ENCODE peak calls at places on chromosome 11, in nine cellular contexts. One of them, this sample, is unnamed. For H3K27me3 and H3K4me1, the result is how much of the 10 kb centered on the place peaks cover.

GRCh38 chr11:118524356-118524755 is 2.9 kb upstream of the TTC36 start:
- DNase-seq in tibial artery: no peak
- DNase-seq in Peyer's patch: no peak
- DNase-seq in naive thymus-derived CD4-positive, alpha-beta T cell: no peak
- DNase-seq in thoracic aorta: no peak
- DNase-seq in CD4-positive, alpha-beta memory T cell: no peak
- DNase-seq in ascending aorta: no peak
- DNase-seq in IMR-90: no peak
- DNase-seq in neuronal stem cell: no peak
- DNase-seq in this sample: no peak

GRCh38 chr11:76656571-76657081 is 13.9 kb downstream of the LRRC32 start:
- DNase-seq in Peyer's patch: peak
- DNase-seq in ascending aorta: no peak
- DNase-seq in tibial artery: peak
- DNase-seq in naive thymus-derived CD4-positive, alpha-beta T cell: no peak
- DNase-seq in thoracic aorta: no peak
- DNase-seq in neuronal stem cell: no peak
- DNase-seq in CD4-positive, alpha-beta memory T cell: no peak
- DNase-seq in IMR-90: no peak
- DNase-seq in this sample: no peak

GRCh38 chr11:102047305-102047924 is at the start of gene CFAP300:
- DNase-seq in Peyer's patch: peak
- DNase-seq in IMR-90: peak
- DNase-seq in CD4-positive, alpha-beta memory T cell: peak
- DNase-seq in ascending aorta: peak
- DNase-seq in thoracic aorta: peak
- DNase-seq in neuronal stem cell: peak
- DNase-seq in tibial artery: peak
- DNase-seq in naive thymus-derived CD4-positive, alpha-beta T cell: peak
- DNase-seq in this sample: peak

GRCh38 chr11:46119352-46120216 is 1.7 kb downstream of the PHF21A start:
- DNase-seq in tibial artery: peak
- DNase-seq in ascending aorta: no peak
- DNase-seq in naive thymus-derived CD4-positive, alpha-beta T cell: peak
- DNase-seq in IMR-90: peak
- DNase-seq in Peyer's patch: peak
- DNase-seq in thoracic aorta: no peak
- DNase-seq in neuronal stem cell: peak
- DNase-seq in CD4-positive, alpha-beta memory T cell: peak
- DNase-seq in this sample: peak

GRCh38 chr11:84541711-84542340 is 1085.3 kb downstream of the DLG2 start:
- DNase-seq in IMR-90: no peak
- DNase-seq in ascending aorta: no peak
- DNase-seq in tibial artery: no peak
- DNase-seq in neuronal stem cell: no peak
- DNase-seq in thoracic aorta: no peak
- DNase-seq in CD4-positive, alpha-beta memory T cell: no peak
- DNase-seq in Peyer's patch: no peak
- DNase-seq in naive thymus-derived CD4-positive, alpha-beta T cell: no peak
- DNase-seq in this sample: no peak

GRCh38 chr11:109085708-109086373 is 336.1 kb upstream of the C11orf87 start:
- DNase-seq in naive thymus-derived CD4-positive, alpha-beta T cell: no peak
- DNase-seq in neuronal stem cell: no peak
- DNase-seq in thoracic aorta: no peak
- DNase-seq in IMR-90: peak
- DNase-seq in ascending aorta: no peak
- DNase-seq in tibial artery: no peak
- DNase-seq in Peyer's patch: no peak
- DNase-seq in CD4-positive, alpha-beta memory T cell: no peak
- DNase-seq in this sample: no peak

GRCh38 chr11:69051381-69052342 is 2.9 kb downstream of the TPCN2 start:
- DNase-seq in tibial artery: no peak
- DNase-seq in naive thymus-derived CD4-positive, alpha-beta T cell: no peak
- DNase-seq in neuronal stem cell: no peak
- DNase-seq in thoracic aorta: no peak
- DNase-seq in IMR-90: no peak
- DNase-seq in Peyer's patch: no peak
- DNase-seq in CD4-positive, alpha-beta memory T cell: no peak
- DNase-seq in ascending aorta: no peak
- DNase-seq in this sample: no peak

GRCh38 chr11:84552791-84553190 is 1074.4 kb downstream of the DLG2 start:
- DNase-seq in Peyer's patch: no peak
- DNase-seq in CD4-positive, alpha-beta memory T cell: no peak
- DNase-seq in tibial artery: no peak
- DNase-seq in IMR-90: no peak
- DNase-seq in naive thymus-derived CD4-positive, alpha-beta T cell: no peak
- DNase-seq in thoracic aorta: no peak
- DNase-seq in neuronal stem cell: no peak
- DNase-seq in ascending aorta: no peak
- DNase-seq in this sample: no peak

GRCh38 chr11:77197626-77198320 is 69.7 kb downstream of the MYO7A start:
- DNase-seq in thoracic aorta: no peak
- DNase-seq in IMR-90: no peak
- DNase-seq in Peyer's patch: peak
- DNase-seq in tibial artery: peak
- DNase-seq in CD4-positive, alpha-beta memory T cell: no peak
- DNase-seq in naive thymus-derived CD4-positive, alpha-beta T cell: no peak
- DNase-seq in ascending aorta: no peak
- DNase-seq in neuronal stem cell: no peak
- DNase-seq in this sample: no peak

GRCh38 chr11:44096360-44097188 is 1.1 kb downstream of the EXT2 start:
- DNase-seq in tibial artery: no peak
- DNase-seq in CD4-positive, alpha-beta memory T cell: peak
- DNase-seq in ascending aorta: no peak
- DNase-seq in neuronal stem cell: no peak
- DNase-seq in Peyer's patch: no peak
- DNase-seq in thoracic aorta: no peak
- DNase-seq in naive thymus-derived CD4-positive, alpha-beta T cell: no peak
- DNase-seq in IMR-90: peak
- DNase-seq in this sample: no peak

GRCh38 chr11:80477178-80477577 is 1036.3 kb upstream of the TENM4 start:
- DNase-seq in Peyer's patch: no peak
- DNase-seq in thoracic aorta: no peak
- DNase-seq in neuronal stem cell: no peak
- DNase-seq in tibial artery: no peak
- DNase-seq in IMR-90: no peak
- DNase-seq in naive thymus-derived CD4-positive, alpha-beta T cell: no peak
- DNase-seq in CD4-positive, alpha-beta memory T cell: no peak
- DNase-seq in ascending aorta: no peak
- DNase-seq in this sample: no peak

GRCh38 chr11:69398529-69399492 is 82.7 kb upstream of the LINC01488 start:
- DNase-seq in thoracic aorta: no peak
- DNase-seq in naive thymus-derived CD4-positive, alpha-beta T cell: no peak
- DNase-seq in neuronal stem cell: no peak
- DNase-seq in IMR-90: peak
- DNase-seq in ascending aorta: no peak
- DNase-seq in Peyer's patch: peak
- DNase-seq in CD4-positive, alpha-beta memory T cell: no peak
- DNase-seq in tibial artery: peak
- DNase-seq in this sample: peak

GRCh38 chr11:995058-995751 is 41.3 kb downstream of the MUC6 start:
- DNase-seq in IMR-90: no peak
- DNase-seq in CD4-positive, alpha-beta memory T cell: no peak
- DNase-seq in neuronal stem cell: no peak
- DNase-seq in thoracic aorta: no peak
- DNase-seq in tibial artery: no peak
- DNase-seq in ascending aorta: no peak
- DNase-seq in naive thymus-derived CD4-positive, alpha-beta T cell: no peak
- DNase-seq in Peyer's patch: no peak
- DNase-seq in this sample: no peak

GRCh38 chr11:3205261-3206127 is 13.1 kb downstream of the MRGPRG start:
- DNase-seq in Peyer's patch: peak
- DNase-seq in IMR-90: no peak
- DNase-seq in tibial artery: no peak
- DNase-seq in thoracic aorta: no peak
- DNase-seq in ascending aorta: no peak
- DNase-seq in CD4-positive, alpha-beta memory T cell: no peak
- DNase-seq in naive thymus-derived CD4-positive, alpha-beta T cell: no peak
- DNase-seq in neuronal stem cell: no peak
- DNase-seq in this sample: peak

GRCh38 chr11:119277660-119278059 is 39.3 kb downstream of the MCAM start:
- DNase-seq in Peyer's patch: no peak
- DNase-seq in ascending aorta: no peak
- DNase-seq in tibial artery: no peak
- DNase-seq in IMR-90: no peak
- DNase-seq in naive thymus-derived CD4-positive, alpha-beta T cell: no peak
- DNase-seq in CD4-positive, alpha-beta memory T cell: no peak
- DNase-seq in thoracic aorta: no peak
- DNase-seq in neuronal stem cell: no peak
- DNase-seq in this sample: no peak

GRCh38 chr11:116507849-116508695 is 264.7 kb downstream of the BUD13 start:
- DNase-seq in ascending aorta: no peak
- DNase-seq in IMR-90: no peak
- DNase-seq in thoracic aorta: no peak
- DNase-seq in tibial artery: peak
- DNase-seq in CD4-positive, alpha-beta memory T cell: no peak
- DNase-seq in neuronal stem cell: no peak
- DNase-seq in naive thymus-derived CD4-positive, alpha-beta T cell: no peak
- DNase-seq in Peyer's patch: no peak
- DNase-seq in this sample: no peak
- H3K27me3 ChIP-seq in ascending aorta: under half
- H3K27me3 ChIP-seq in IMR-90: under half
- H3K27me3 ChIP-seq in thoracic aorta: under half
- H3K27me3 ChIP-seq in tibial artery: under half
- H3K27me3 ChIP-seq in CD4-positive, alpha-beta memory T cell: under half
- H3K27me3 ChIP-seq in neuronal stem cell: under half
- H3K27me3 ChIP-seq in naive thymus-derived CD4-positive, alpha-beta T cell: under half
- H3K27me3 ChIP-seq in Peyer's patch: under half
- H3K27me3 ChIP-seq in this sample: under half

GRCh38 chr11:122062763-122063162 is 53.3 kb downstream of the BLID start:
- DNase-seq in tibial artery: no peak
- DNase-seq in Peyer's patch: no peak
- DNase-seq in CD4-positive, alpha-beta memory T cell: no peak
- DNase-seq in IMR-90: no peak
- DNase-seq in ascending aorta: no peak
- DNase-seq in thoracic aorta: no peak
- DNase-seq in naive thymus-derived CD4-positive, alpha-beta T cell: no peak
- DNase-seq in neuronal stem cell: no peak
- DNase-seq in this sample: no peak

DNA sequence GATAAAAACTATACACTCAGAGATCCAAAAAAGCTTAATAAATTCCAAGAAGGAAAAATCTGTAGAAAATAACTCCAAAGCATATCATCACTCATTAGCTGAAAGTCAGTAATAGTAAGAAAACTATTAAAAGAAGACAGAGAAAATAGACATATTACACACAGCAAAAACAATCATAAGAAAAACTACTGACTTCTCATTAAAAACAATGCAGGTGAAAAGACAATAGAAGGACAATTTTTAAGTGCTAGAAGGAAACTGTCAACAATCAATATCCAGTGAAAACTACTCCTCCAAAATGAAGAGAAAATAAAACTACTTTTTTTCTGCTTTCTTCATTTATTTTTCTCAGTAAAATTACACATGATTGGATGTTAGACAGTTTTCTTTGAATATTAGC is 56.5 kb downstream of the BLID start:
- DNase-seq in tibial artery: no peak
- DNase-seq in Peyer's patch: no peak
- DNase-seq in neuronal stem cell: no peak
- DNase-seq in IMR-90: no peak
- DNase-seq in ascending aorta: no peak
- DNase-seq in naive thymus-derived CD4-positive, alpha-beta T cell: no peak
- DNase-seq in thoracic aorta: no peak
- DNase-seq in CD4-positive, alpha-beta memory T cell: no peak
- DNase-seq in this sample: no peak
- H3K4me1 ChIP-seq in tibial artery: under half
- H3K4me1 ChIP-seq in Peyer's patch: under half
- H3K4me1 ChIP-seq in neuronal stem cell: under half
- H3K4me1 ChIP-seq in IMR-90: under half
- H3K4me1 ChIP-seq in ascending aorta: under half
- H3K4me1 ChIP-seq in naive thymus-derived CD4-positive, alpha-beta T cell: under half
- H3K4me1 ChIP-seq in thoracic aorta: under half
- H3K4me1 ChIP-seq in CD4-positive, alpha-beta memory T cell: under half
- H3K4me1 ChIP-seq in this sample: under half

GRCh38 chr11:21811572-21811971 is 381.3 kb upstream of the ANO5 start:
- DNase-seq in CD4-positive, alpha-beta memory T cell: no peak
- DNase-seq in Peyer's patch: no peak
- DNase-seq in neuronal stem cell: no peak
- DNase-seq in naive thymus-derived CD4-positive, alpha-beta T cell: no peak
- DNase-seq in thoracic aorta: no peak
- DNase-seq in IMR-90: no peak
- DNase-seq in tibial artery: no peak
- DNase-seq in ascending aorta: no peak
- DNase-seq in this sample: no peak

GRCh38 chr11:21810650-21811049 is 382.2 kb upstream of the ANO5 start:
- DNase-seq in neuronal stem cell: no peak
- DNase-seq in naive thymus-derived CD4-positive, alpha-beta T cell: no peak
- DNase-seq in ascending aorta: no peak
- DNase-seq in Peyer's patch: no peak
- DNase-seq in tibial artery: no peak
- DNase-seq in thoracic aorta: no peak
- DNase-seq in IMR-90: no peak
- DNase-seq in CD4-positive, alpha-beta memory T cell: no peak
- DNase-seq in this sample: no peak

GRCh38 chr11:21806982-21807749 is 385.7 kb upstream of the ANO5 start:
- DNase-seq in naive thymus-derived CD4-positive, alpha-beta T cell: no peak
- DNase-seq in neuronal stem cell: no peak
- DNase-seq in tibial artery: no peak
- DNase-seq in IMR-90: no peak
- DNase-seq in ascending aorta: no peak
- DNase-seq in Peyer's patch: no peak
- DNase-seq in CD4-positive, alpha-beta memory T cell: no peak
- DNase-seq in thoracic aorta: no peak
- DNase-seq in this sample: no peak

DNA sequence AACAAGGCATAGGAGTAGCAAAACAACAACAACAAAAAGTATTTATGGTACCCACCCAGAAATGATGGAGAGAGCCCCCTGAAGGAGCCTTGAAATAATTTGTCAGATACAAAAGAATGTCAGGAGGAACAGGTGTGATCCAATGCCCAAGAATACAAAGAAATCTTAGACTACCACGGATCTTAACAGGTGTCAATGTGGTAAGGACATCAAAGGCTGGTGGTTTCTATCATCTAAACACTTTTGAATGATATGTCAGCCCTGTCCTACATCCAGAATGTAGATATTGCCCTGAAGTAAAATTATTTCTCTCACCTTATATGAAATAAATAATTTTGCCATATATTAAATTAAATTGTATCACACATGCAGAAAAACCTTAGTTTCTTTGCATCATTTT is 386.4 kb upstream of the ANO5 start:
- DNase-seq in neuronal stem cell: no peak
- DNase-seq in thoracic aorta: no peak
- DNase-seq in tibial artery: no peak
- DNase-seq in CD4-positive, alpha-beta memory T cell: no peak
- DNase-seq in naive thymus-derived CD4-positive, alpha-beta T cell: no peak
- DNase-seq in ascending aorta: no peak
- DNase-seq in IMR-90: no peak
- DNase-seq in Peyer's patch: no peak
- DNase-seq in this sample: no peak
- H3K27ac ChIP-seq in neuronal stem cell: no peak
- H3K27ac ChIP-seq in thoracic aorta: no peak
- H3K27ac ChIP-seq in tibial artery: no peak
- H3K27ac ChIP-seq in CD4-positive, alpha-beta memory T cell: no peak
- H3K27ac ChIP-seq in naive thymus-derived CD4-positive, alpha-beta T cell: no peak
- H3K27ac ChIP-seq in ascending aorta: no peak
- H3K27ac ChIP-seq in IMR-90: no peak
- H3K27ac ChIP-seq in Peyer's patch: no peak
- H3K27ac ChIP-seq in this sample: no peak

DNA sequence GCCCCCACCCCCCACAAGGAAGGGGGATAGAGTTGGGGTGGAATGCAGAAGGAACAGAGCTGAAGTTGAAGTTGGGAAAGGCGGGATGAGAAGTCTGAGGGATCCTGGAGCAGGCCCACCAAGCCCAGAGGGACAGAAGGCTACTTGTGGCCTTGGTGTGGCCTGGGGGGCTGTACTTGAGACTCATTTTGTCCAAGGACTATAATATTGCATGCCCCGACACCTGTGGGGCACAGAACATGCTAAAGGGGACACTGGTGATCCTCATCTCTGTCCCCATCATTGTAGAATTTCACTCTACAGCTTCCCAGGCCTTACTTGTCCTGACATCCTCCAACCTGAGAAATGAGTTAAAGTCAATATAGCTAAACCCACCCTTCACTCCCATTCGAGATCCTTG is 1.3 kb downstream of the ESAM start:
- DNase-seq in tibial artery: no peak
- DNase-seq in thoracic aorta: no peak
- DNase-seq in Peyer's patch: no peak
- DNase-seq in neuronal stem cell: no peak
- DNase-seq in naive thymus-derived CD4-positive, alpha-beta T cell: no peak
- DNase-seq in IMR-90: no peak
- DNase-seq in ascending aorta: no peak
- DNase-seq in CD4-positive, alpha-beta memory T cell: no peak
- DNase-seq in this sample: no peak
- H3K27me3 ChIP-seq in tibial artery: under half
- H3K27me3 ChIP-seq in thoracic aorta: under half
- H3K27me3 ChIP-seq in Peyer's patch: under half
- H3K27me3 ChIP-seq in neuronal stem cell: under half
- H3K27me3 ChIP-seq in naive thymus-derived CD4-positive, alpha-beta T cell: under half
- H3K27me3 ChIP-seq in IMR-90: under half
- H3K27me3 ChIP-seq in ascending aorta: under half
- H3K27me3 ChIP-seq in CD4-positive, alpha-beta memory T cell: under half
- H3K27me3 ChIP-seq in this sample: under half

This sample was measured in CD8-positive, alpha-beta memory T cell.